ENCODE peak calls at places on chromosomes 13 and 19, in five cellular contexts. One of them, this sample, is unnamed.

GRCh38 chr19:51552996-51553725 is 17.9 kb upstream of the ZNF175 start:
- DNase-seq in BJ: no peak
- DNase-seq in choroid plexus epithelial cell: peak; percentile 67
- DNase-seq in left lung: peak; percentile 69
- DNase-seq in tibial artery: no peak
- DNase-seq in this sample: peak; percentile 66

GRCh38 chr19:45124021-45124420 is 31.0 kb downstream of the PPP1R37 start:
- DNase-seq in BJ: no peak
- DNase-seq in choroid plexus epithelial cell: no peak
- DNase-seq in left lung: no peak
- DNase-seq in tibial artery: no peak
- DNase-seq in this sample: no peak

GRCh38 chr13:32595306-32595705 is 9.1 kb downstream of the PDS5B start:
- DNase-seq in BJ: no peak
- DNase-seq in choroid plexus epithelial cell: no peak
- DNase-seq in left lung: no peak
- DNase-seq in tibial artery: no peak
- DNase-seq in this sample: no peak

GRCh38 chr13:99805361-99805760 is 166.2 kb downstream of the ZIC5 start:
- DNase-seq in BJ: no peak
- DNase-seq in choroid plexus epithelial cell: no peak
- DNase-seq in left lung: no peak
- DNase-seq in tibial artery: no peak
- DNase-seq in this sample: no peak

GRCh38 chr19:16325161-16325527 is 518 bp downstream of the KLF2 start:
- DNase-seq in BJ: no peak
- DNase-seq in choroid plexus epithelial cell: no peak
- DNase-seq in left lung: peak; percentile 53
- DNase-seq in tibial artery: peak; percentile 77
- DNase-seq in this sample: no peak

GRCh38 chr13:30805603-30806011 is 70.3 kb downstream of the ALOX5AP start:
- DNase-seq in BJ: no peak
- DNase-seq in choroid plexus epithelial cell: no peak
- DNase-seq in left lung: no peak
- DNase-seq in tibial artery: no peak
- DNase-seq in this sample: no peak

GRCh38 chr13:37490176-37490575 is 108.4 kb downstream of the POSTN start:
- DNase-seq in BJ: no peak
- DNase-seq in choroid plexus epithelial cell: peak; percentile 27
- DNase-seq in left lung: no peak
- DNase-seq in tibial artery: no peak
- DNase-seq in this sample: no peak

GRCh38 chr19:7894612-7895309 is 6.5 kb downstream of the LRRC8E start:
- DNase-seq in BJ: no peak
- DNase-seq in choroid plexus epithelial cell: no peak
- DNase-seq in left lung: peak; percentile 59
- DNase-seq in tibial artery: no peak
- DNase-seq in this sample: peak; percentile 50

GRCh38 chr13:49357694-49358093 is 86.2 kb downstream of the CAB39L start:
- DNase-seq in BJ: peak; percentile 49
- DNase-seq in choroid plexus epithelial cell: peak; percentile 68
- DNase-seq in left lung: no peak
- DNase-seq in tibial artery: no peak
- DNase-seq in this sample: peak; percentile 29

GRCh38 chr19:41324921-41325639 is 15.1 kb downstream of the CCDC97 start:
- DNase-seq in BJ: no peak
- DNase-seq in choroid plexus epithelial cell: peak; percentile 82
- DNase-seq in left lung: peak; percentile 77
- DNase-seq in tibial artery: peak; percentile 89
- DNase-seq in this sample: peak; percentile 76

GRCh38 chr19:18197306-18197705 is 4.3 kb downstream of the MPV17L2 start:
- DNase-seq in BJ: no peak
- DNase-seq in choroid plexus epithelial cell: no peak
- DNase-seq in left lung: no peak
- DNase-seq in tibial artery: no peak
- DNase-seq in this sample: no peak

GRCh38 chr19:50368649-50369570 is 3.5 kb upstream of the NAPSA start:
- DNase-seq in BJ: peak; percentile 44
- DNase-seq in choroid plexus epithelial cell: peak; percentile 95
- DNase-seq in left lung: peak; percentile 89
- DNase-seq in tibial artery: peak; percentile 92
- DNase-seq in this sample: peak; percentile 78

GRCh38 chr13:111202745-111203144 is 87.6 kb downstream of the ARHGEF7 start:
- DNase-seq in BJ: no peak
- DNase-seq in choroid plexus epithelial cell: peak; percentile 96
- DNase-seq in left lung: no peak
- DNase-seq in tibial artery: no peak
- DNase-seq in this sample: peak; percentile 66

DNA sequence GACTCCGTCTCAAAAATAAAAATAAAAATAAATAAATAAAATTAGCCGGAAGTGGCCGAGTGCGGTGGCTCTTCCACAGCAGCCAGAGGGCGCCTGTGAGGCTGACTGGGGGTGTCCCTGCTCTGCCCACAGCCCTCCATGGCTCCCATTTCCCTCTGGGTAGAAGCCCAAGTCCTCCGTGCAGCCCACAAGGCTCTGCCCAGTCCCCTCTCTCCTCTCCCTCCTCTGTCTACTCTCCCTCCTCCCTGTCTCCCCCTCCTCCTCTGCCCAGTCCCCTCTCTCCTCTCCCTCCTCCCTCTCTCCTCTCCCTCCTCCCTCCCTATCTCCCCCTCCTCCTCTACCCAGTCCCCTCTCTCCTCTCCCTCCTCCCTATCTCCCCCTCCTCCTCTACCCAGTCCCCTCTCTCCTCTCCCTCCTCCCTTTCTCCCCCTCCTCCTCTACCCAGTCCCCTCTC is 20.4 kb downstream of the MISP start:
- DNase-seq in BJ: no peak
- DNase-seq in choroid plexus epithelial cell: peak; percentile 69
- DNase-seq in left lung: no peak
- DNase-seq in tibial artery: no peak
- DNase-seq in this sample: peak; percentile 64
- TF ChIP-seq CTCF in BJ: peak; percentile 64
- TF ChIP-seq CTCF in choroid plexus epithelial cell: peak; percentile 78
- TF ChIP-seq CTCF in left lung: peak; percentile 15
- TF ChIP-seq CTCF in tibial artery: no peak
- TF ChIP-seq CTCF in this sample: peak; percentile 62

GRCh38 chr19:12484371-12485322 is at the start of gene ZNF709:
- DNase-seq in BJ: peak; percentile 45
- DNase-seq in choroid plexus epithelial cell: peak; percentile 83
- DNase-seq in left lung: peak; percentile 90
- DNase-seq in tibial artery: peak; percentile 94
- DNase-seq in this sample: peak; percentile 72

GRCh38 chr19:12484011-12484370 is 625 bp downstream of the ZNF709 start:
- DNase-seq in BJ: no peak
- DNase-seq in choroid plexus epithelial cell: peak; percentile 7
- DNase-seq in left lung: no peak
- DNase-seq in tibial artery: no peak
- DNase-seq in this sample: no peak

GRCh38 chr19:12482505-12482886 is 2.1 kb downstream of the ZNF709 start:
- DNase-seq in BJ: no peak
- DNase-seq in choroid plexus epithelial cell: no peak
- DNase-seq in left lung: no peak
- DNase-seq in tibial artery: no peak
- DNase-seq in this sample: no peak

GRCh38 chr19:12478234-12478941 is 6.2 kb downstream of the ZNF709 start:
- DNase-seq in BJ: no peak
- DNase-seq in choroid plexus epithelial cell: no peak
- DNase-seq in left lung: no peak
- DNase-seq in tibial artery: no peak
- DNase-seq in this sample: no peak

DNA sequence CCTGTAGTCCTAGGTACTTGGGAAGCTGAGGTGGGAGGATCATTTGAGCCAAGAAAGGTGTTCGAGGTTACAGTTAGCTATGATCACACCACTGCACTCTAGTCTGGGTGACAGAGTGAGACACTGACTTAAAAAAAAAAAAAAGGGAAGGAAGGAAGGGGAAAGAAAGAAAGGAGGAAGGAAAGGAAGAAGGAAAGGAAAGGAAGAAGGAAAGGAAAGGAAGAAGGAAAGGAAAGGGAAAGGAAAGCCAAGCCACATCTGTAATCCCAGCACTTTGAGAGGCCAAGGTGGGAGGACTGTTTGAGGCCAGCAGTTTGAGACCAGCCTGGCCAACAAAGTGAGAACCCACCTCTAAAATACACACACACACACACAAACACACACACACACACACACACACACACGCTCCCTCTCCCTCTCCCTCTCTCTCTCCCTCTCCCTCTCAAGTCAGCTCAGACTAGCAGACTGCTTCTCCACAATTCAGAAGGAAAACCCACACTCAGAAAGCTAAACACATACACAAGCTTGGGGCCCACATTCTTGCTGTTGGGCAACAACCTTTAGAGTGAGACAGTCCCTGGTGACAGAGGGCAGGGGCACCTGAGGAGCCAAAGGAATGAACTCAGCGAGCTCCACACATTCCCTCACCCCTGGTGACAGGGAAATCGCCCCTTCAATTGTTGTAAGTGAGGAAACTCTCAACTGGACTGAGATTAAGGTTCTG is 2.7 kb downstream of the ZNF709 start:
- DNase-seq in BJ: no peak
- DNase-seq in choroid plexus epithelial cell: peak; percentile 5
- DNase-seq in left lung: no peak
- DNase-seq in tibial artery: no peak
- DNase-seq in this sample: no peak
- H3K4me3 ChIP-seq in BJ: no peak overlapping the region
- H3K4me3 ChIP-seq in choroid plexus epithelial cell: no peak overlapping the region
- H3K4me3 ChIP-seq in left lung: no peak overlapping the region
- H3K4me3 ChIP-seq in tibial artery: no peak overlapping the region
- H3K4me3 ChIP-seq in this sample: no peak overlapping the region

GRCh38 chr19:46721269-46722003 is 4.5 kb upstream of the PRKD2 start:
- DNase-seq in BJ: no peak
- DNase-seq in choroid plexus epithelial cell: no peak
- DNase-seq in left lung: no peak
- DNase-seq in tibial artery: no peak
- DNase-seq in this sample: no peak
- TF ChIP-seq CTCF in BJ: peak; percentile 16
- TF ChIP-seq CTCF in choroid plexus epithelial cell: peak; percentile 29
- TF ChIP-seq CTCF in left lung: no peak
- TF ChIP-seq CTCF in tibial artery: no peak
- TF ChIP-seq CTCF in this sample: no peak

GRCh38 chr19:43474487-43474886 is 9.1 kb upstream of the LYPD3 start:
- DNase-seq in BJ: no peak
- DNase-seq in choroid plexus epithelial cell: no peak
- DNase-seq in left lung: no peak
- DNase-seq in tibial artery: no peak
- DNase-seq in this sample: no peak
- H3K4me3 ChIP-seq in BJ: no peak overlapping the region
- H3K4me3 ChIP-seq in choroid plexus epithelial cell: no peak overlapping the region
- H3K4me3 ChIP-seq in left lung: no peak overlapping the region
- H3K4me3 ChIP-seq in tibial artery: peak overlapping the region; percentile 41
- H3K4me3 ChIP-seq in this sample: peak overlapping the region; percentile 43

DNA sequence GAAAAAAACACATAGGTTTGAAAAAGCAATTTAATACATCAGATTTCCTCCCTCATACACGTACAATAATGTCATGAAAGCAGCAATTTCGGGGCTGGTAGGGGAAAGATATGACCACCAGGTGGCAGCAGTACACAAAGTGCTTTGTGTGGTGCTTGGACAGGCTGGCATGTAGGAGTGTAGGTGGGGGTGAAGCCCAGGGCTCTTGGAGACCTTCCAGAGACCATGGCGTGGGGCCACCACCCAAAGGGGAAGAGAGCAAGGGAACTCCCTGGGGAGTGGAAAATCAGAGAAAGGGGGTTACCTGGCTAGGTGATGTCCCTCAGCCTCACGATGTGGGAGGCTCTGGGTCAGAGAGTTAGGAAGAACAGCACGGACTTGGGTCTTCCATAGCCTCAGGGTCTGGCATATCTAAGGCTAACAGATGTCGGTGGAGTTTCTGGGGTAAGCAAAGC is 11.8 kb upstream of the CCNA1 start:
- DNase-seq in BJ: no peak
- DNase-seq in choroid plexus epithelial cell: peak; percentile 89
- DNase-seq in left lung: peak; percentile 56
- DNase-seq in tibial artery: peak; percentile 76
- DNase-seq in this sample: peak; percentile 76
- TF ChIP-seq CTCF in BJ: peak; percentile 89
- TF ChIP-seq CTCF in choroid plexus epithelial cell: peak; percentile 95
- TF ChIP-seq CTCF in left lung: peak; percentile 75
- TF ChIP-seq CTCF in tibial artery: peak; percentile 64
- TF ChIP-seq CTCF in this sample: peak; percentile 90

GRCh38 chr19:55174425-55175116 is 5.5 kb downstream of the SYT5 start:
- DNase-seq in BJ: no peak
- DNase-seq in choroid plexus epithelial cell: no peak
- DNase-seq in left lung: no peak
- DNase-seq in tibial artery: no peak
- DNase-seq in this sample: no peak
- H3K4me3 ChIP-seq in BJ: no peak overlapping the region
- H3K4me3 ChIP-seq in choroid plexus epithelial cell: no peak overlapping the region
- H3K4me3 ChIP-seq in left lung: no peak overlapping the region
- H3K4me3 ChIP-seq in tibial artery: no peak overlapping the region
- H3K4me3 ChIP-seq in this sample: no peak overlapping the region

This sample was measured in epithelial cell of esophagus.